ENCODE peak calls at places on chromosome 20, in five cellular contexts. U, H, O, B and M are unnamed samples.

GRCh38 chr20:9363673-9364072 is 150.7 kb upstream of the LAMP5 start:
- DNase-seq in H (no peak), B (no peak), O (no peak), U (no peak), M (no peak)

GRCh38 chr20:9878096-9878495 is 39.2 kb upstream of the PAK5 start:
- DNase-seq in H (no peak), B (no peak), U (no peak), O (no peak), M (peak; percentile 47)

GRCh38 chr20:63744574-63745423 is 5.2 kb downstream of the SLC2A4RG start:
- DNase-seq in H (no peak), U (no peak), B (no peak), O (no peak), M (no peak)

GRCh38 chr20:34579936-34580587 is 21.5 kb downstream of the MAP1LC3A start:
- DNase-seq in B (no peak), U (no peak), O (no peak), H (no peak), M (peak; percentile 21)

GRCh38 chr20:25341716-25342680 is 48.6 kb downstream of the ABHD12 start:
- DNase-seq in O (no peak), U (no peak), H (no peak), B (no peak), M (no peak)

GRCh38 chr20:20820104-20820503 is 107.7 kb upstream of the RALGAPA2 start:
- DNase-seq in U (peak; percentile 34), B (no peak), H (peak; percentile 43), O (no peak), M (no peak)

GRCh38 chr20:40156600-40157307 is 532.3 kb downstream of the MAFB start:
- DNase-seq in O (no peak), B (no peak), H (no peak), U (peak; percentile 9), M (no peak)

GRCh38 chr20:59314872-59315500 is 14.6 kb downstream of the EDN3 start:
- DNase-seq in U (no peak), H (no peak), O (no peak), B (no peak), M (no peak)

GRCh38 chr20:34165246-34165645 is 53.2 kb upstream of the EIF2S2 start:
- DNase-seq in U (no peak), H (peak; percentile 16), O (no peak), B (no peak), M (peak; percentile 45)

GRCh38 chr20:63664143-63664851 is 6.2 kb downstream of the RTEL1 start:
- DNase-seq in H (no peak), B (no peak), U (no peak), O (no peak), M (no peak)

GRCh38 chr20:12321746-12322145 is 404.1 kb downstream of the BTBD3 start:
- DNase-seq in H (no peak), B (no peak), O (no peak), U (no peak), M (no peak)

GRCh38 chr20:48691523-48691922 is 136.3 kb downstream of the PREX1 start:
- DNase-seq in O (no peak), U (no peak), H (no peak), B (no peak), M (no peak)

GRCh38 chr20:18852318-18852717 is 38.7 kb downstream of the SCP2D1 start:
- DNase-seq in O (no peak), U (no peak), H (no peak), B (no peak), M (no peak)

GRCh38 chr20:47126709-47127108 is 229.8 kb downstream of the ZMYND8 start:
- DNase-seq in H (no peak), B (no peak), U (no peak), O (no peak), M (peak; percentile 86)

GRCh38 chr20:63342561-63343459 is 18.3 kb downstream of the CHRNA4 start:
- DNase-seq in H (no peak), B (no peak), O (no peak), U (no peak), M (no peak)

GRCh38 chr20:31670371-31671228 is 32.9 kb downstream of the COX4I2 start:
- DNase-seq in O (no peak), U (no peak), H (no peak), B (no peak), M (no peak)

GRCh38 chr20:58325914-58326313 is 16.4 kb downstream of the RAB22A start:
- DNase-seq in H (no peak), B (no peak), O (no peak), U (no peak), M (no peak)

GRCh38 chr20:15584507-15584906 is 988.7 kb downstream of the KIF16B start:
- DNase-seq in B (no peak), U (no peak), H (no peak), O (no peak), M (no peak)

GRCh38 chr20:46406986-46407670 is 713 bp upstream of the ELMO2 start:
- DNase-seq in B (peak; percentile 61), O (peak; percentile 73), H (no peak), U (peak; percentile 22), M (peak; percentile 58)